ENCODE peak calls at places on chromosomes 1 and 21, in nine cellular contexts. Z is right atrium auricular region; I is cardiac muscle cell; D is A673; P is naive thymus-derived CD4-positive, alpha-beta T cell; X is trophoblast cell; E is neural progenitor cell; R is upper lobe of right lung; Q is mammary epithelial cell. G is an unnamed sample.

GRCh38 chr1:149884433-149885363 is 14.7 kb upstream of the BOLA1 start:
- DNase-seq in Z (peak), I (peak), D (peak), P (peak), X (no peak), E (peak), R (no peak), Q (peak), G (no peak)

GRCh38 chr1:39508857-39509305 is 17.4 kb downstream of the BMP8A start:
- DNase-seq in Z (no peak), I (peak), D (no peak), P (no peak), X (no peak), E (no peak), R (no peak), Q (peak), G (no peak)

GRCh38 chr1:41742219-41742618 is 176.5 kb downstream of the HIVEP3 start:
- DNase-seq in Z (no peak), I (peak), D (no peak), P (no peak), X (no peak), E (no peak), R (peak), Q (no peak), G (no peak)

GRCh38 chr1:199747984-199748383 is 279.5 kb upstream of the NR5A2 start:
- DNase-seq in Z (no peak), I (peak), D (no peak), P (no peak), X (no peak), E (peak), R (no peak), Q (no peak), G (no peak)

GRCh38 chr1:234607091-234608025 is 2.6 kb downstream of the IRF2BP2 start:
- DNase-seq in Z (no peak), I (peak), D (peak), P (no peak), X (no peak), E (peak), R (peak), Q (peak), G (peak)

GRCh38 chr1:198656500-198656932 is 17.7 kb downstream of the PTPRC start:
- DNase-seq in Z (no peak), I (peak), D (no peak), P (peak), X (peak), E (no peak), R (peak), Q (peak), G (peak)

GRCh38 chr1:161885013-161885412 is 118.9 kb downstream of the ATF6 start:
- DNase-seq in Z (no peak), I (peak), D (peak), P (no peak), X (no peak), E (no peak), R (no peak), Q (peak), G (no peak)

GRCh38 chr1:1487701-1488100 is 16.1 kb downstream of the ATAD3B start:
- DNase-seq in Z (no peak), I (no peak), D (no peak), P (no peak), X (no peak), E (no peak), R (no peak), Q (no peak), G (no peak)

GRCh38 chr21:42056996-42057689 is 14.0 kb upstream of the UMODL1 start:
- DNase-seq in Z (no peak), I (peak), D (no peak), P (no peak), X (no peak), E (no peak), R (peak), Q (peak), G (no peak)

GRCh38 chr1:1873186-1873585 is 17.7 kb downstream of the GNB1 start:
- DNase-seq in Z (no peak), I (no peak), D (no peak), P (no peak), X (no peak), E (no peak), R (peak), Q (no peak), G (no peak)

GRCh38 chr1:178124115-178124514 is 30.2 kb downstream of the RASAL2 start:
- DNase-seq in Z (no peak), I (no peak), D (peak), P (no peak), X (peak), E (peak), R (no peak), Q (no peak), G (no peak)

GRCh38 chr1:178122283-178122682 is 28.4 kb downstream of the RASAL2 start:
- DNase-seq in Z (no peak), I (no peak), D (no peak), P (no peak), X (no peak), E (no peak), R (no peak), Q (no peak), G (no peak)

GRCh38 chr1:178120088-178120487 is 26.2 kb downstream of the RASAL2 start:
- DNase-seq in Z (no peak), I (no peak), D (peak), P (no peak), X (no peak), E (no peak), R (no peak), Q (no peak), G (no peak)

GRCh38 chr1:178119623-178120022 is 25.7 kb downstream of the RASAL2 start:
- DNase-seq in Z (no peak), I (no peak), D (peak), P (no peak), X (peak), E (no peak), R (no peak), Q (peak), G (no peak)

DNA sequence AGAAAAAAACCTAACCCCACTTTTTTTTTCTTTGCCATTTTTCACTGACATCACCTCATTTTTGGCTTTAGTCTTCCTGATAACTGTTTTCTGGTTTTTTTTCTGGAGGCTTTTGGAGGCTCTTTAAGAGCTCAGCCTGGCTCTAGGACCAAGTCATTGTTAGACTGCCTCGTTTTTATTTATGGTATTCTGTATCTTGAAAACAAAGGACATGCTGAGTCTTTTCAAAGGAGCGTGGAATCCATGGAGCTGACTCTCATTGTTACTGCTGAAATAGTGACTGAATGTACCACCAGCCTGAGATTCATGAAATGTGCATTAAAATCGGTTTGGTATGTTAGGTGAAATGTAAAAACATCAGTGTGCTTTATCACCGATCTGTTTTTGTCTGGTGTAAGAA is 28.0 kb downstream of the RASAL2 start:
- DNase-seq in Z (no peak), I (no peak), D (no peak), P (no peak), X (no peak), E (peak), R (no peak), Q (no peak), G (no peak)
- H3K27ac ChIP-seq in Z (no peak), I (no peak), D (no peak), P (no peak), X (no peak), E (no peak), R (no peak), Q (peak), G (no peak)

DNA sequence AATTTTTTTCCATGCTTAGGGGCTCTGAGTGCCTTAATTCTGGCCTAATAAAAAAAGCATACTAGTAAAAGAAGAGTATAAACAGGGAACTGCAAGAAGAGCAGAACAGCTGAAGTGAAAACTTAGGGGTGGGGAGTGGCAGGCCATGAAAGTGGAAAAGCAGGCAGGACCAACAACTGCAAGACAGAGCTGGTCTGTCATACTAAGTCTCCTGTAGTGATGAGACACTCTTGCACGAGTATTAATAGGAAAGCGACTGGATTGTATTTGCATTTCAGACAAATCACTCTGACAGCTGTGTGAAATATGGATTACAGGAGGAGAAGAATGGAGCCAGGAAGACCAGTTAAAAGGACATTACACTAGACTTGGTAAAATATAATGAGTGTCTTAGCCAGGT is 449.9 kb downstream of the NUF2 start:
- DNase-seq in Z (no peak), I (no peak), D (no peak), P (no peak), X (no peak), E (no peak), R (no peak), Q (no peak), G (no peak)
- H3K27ac ChIP-seq in Z (no peak), I (no peak), D (no peak), P (no peak), X (no peak), E (no peak), R (no peak), Q (no peak), G (no peak)

DNA sequence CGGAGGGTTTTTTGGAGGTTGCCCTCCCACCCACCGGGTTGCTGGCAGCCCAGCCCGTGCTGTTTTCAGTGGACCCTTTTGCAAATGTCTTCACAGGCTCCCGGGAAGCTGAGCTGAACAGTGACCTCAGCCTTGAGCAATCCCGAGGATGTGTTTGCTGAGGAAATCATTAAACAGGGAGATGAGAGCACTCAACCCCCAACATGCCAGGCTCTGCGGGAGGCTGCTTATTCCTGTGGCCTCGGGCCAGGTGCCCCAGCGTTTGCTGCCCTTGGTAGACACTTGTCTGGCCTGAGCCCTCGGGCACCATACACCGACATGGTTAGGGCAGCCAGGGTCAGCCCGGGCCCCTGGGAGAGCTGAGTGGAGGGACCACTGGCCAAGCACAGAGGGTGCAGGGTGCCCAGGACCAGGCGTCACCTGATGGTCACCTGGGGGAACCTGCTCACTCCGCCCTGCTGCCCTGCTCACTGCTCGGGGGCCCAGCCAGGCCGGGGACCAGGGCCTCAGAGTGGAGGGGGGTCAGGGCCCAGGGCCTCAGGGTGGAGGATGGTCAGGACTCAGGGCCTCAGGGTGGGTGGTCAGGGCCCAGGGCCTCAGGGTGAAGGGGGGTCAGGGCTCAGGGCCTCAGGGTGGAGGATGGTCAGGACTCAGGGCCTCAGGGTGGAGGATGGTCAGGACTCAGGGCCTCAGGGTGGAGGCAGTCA is 42.5 kb upstream of the POFUT2 start:
- DNase-seq in Z (no peak), I (peak), D (peak), P (no peak), X (no peak), E (no peak), R (peak), Q (peak), G (no peak)
- H3K27ac ChIP-seq in Z (no peak), I (peak), D (no peak), P (no peak), X (peak), E (no peak), R (peak), Q (no peak), G (no peak)

GRCh38 chr21:26844258-26845065 is 747 bp downstream of the ADAMTS1 start:
- DNase-seq in Z (no peak), I (peak), D (peak), P (peak), X (no peak), E (peak), R (peak), Q (peak), G (no peak)
- H3K27ac ChIP-seq in Z (peak), I (peak), D (peak), P (no peak), X (peak), E (no peak), R (peak), Q (peak), G (no peak)

DNA sequence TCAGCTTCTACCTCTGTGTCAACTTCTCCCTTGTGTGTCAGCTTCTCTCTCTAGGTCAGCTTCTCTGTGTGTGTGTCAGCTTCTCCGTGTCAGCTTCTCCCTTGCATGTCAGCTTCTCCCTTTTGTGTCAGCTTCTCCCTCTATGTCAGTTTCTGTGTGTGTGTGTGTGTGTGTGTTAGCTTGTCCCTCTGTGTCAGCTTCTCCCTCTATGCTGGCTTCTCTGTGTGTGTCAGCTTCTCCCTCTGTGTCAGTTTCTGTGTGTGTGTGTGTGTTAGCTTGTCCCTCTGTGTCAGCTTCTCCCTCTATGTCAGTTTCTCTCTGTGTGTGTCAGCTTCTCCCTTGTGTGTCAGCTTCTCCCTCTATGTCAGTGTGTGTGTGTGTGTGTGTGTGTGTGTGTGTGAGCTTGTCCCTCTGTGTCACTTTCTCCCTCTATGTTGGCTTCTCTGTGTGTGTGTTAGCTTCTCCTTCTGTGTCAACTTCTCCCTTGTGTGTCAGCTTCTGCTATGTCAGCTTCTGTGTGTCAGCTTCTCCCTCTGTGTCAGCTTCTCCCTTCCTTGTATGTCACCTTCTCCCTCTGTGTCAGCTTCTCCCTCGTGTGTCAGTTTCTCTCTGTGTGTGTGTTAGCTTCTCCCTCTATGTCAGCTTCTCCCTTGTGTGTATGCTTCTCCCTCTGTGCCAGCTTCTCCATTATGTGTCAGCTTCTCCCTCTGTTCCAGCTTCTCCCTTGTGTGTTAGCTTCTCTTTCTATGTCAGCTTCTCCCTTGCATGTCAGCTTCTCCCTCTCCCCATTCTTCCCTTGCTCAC is 6.3 kb upstream of the UBXN10 start:
- DNase-seq in Z (no peak), I (no peak), D (no peak), P (no peak), X (no peak), E (no peak), R (no peak), Q (no peak), G (no peak)
- H3K27ac ChIP-seq in Z (no peak), I (no peak), D (no peak), P (no peak), X (no peak), E (no peak), R (no peak), Q (no peak), G (no peak)

GRCh38 chr1:219326843-219327242 is 153.2 kb downstream of the LYPLAL1 start:
- DNase-seq in Z (no peak), I (no peak), D (no peak), P (no peak), X (no peak), E (no peak), R (no peak), Q (no peak), G (no peak)

GRCh38 chr1:219331424-219331823 is 157.7 kb downstream of the LYPLAL1 start:
- DNase-seq in Z (no peak), I (no peak), D (no peak), P (no peak), X (no peak), E (no peak), R (no peak), Q (no peak), G (no peak)

GRCh38 chr1:219330669-219331068 is 157.0 kb downstream of the LYPLAL1 start:
- DNase-seq in Z (no peak), I (no peak), D (no peak), P (no peak), X (no peak), E (no peak), R (no peak), Q (no peak), G (no peak)

GRCh38 chr1:219333626-219334025 is 159.9 kb downstream of the LYPLAL1 start:
- DNase-seq in Z (no peak), I (no peak), D (no peak), P (no peak), X (no peak), E (no peak), R (no peak), Q (no peak), G (no peak)

DNA sequence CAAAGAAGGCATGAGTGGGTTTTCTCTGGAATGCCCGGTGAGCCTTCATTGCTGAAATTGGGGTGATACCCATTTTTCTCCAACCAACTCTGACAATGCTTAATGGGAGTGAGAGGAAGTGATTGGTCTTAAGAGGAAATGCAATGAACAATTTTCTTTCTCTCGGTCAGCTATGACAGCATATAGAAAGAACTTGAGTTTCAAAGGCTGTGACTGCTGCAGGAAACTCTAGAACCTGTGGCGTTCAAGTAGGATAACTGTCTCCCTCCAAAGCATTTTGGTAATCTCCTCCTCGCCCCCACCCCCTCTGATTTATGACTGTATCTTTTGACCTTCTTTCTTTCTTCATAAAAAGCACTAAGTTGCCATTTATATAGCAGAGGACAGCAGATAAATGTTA is 155.9 kb downstream of the LYPLAL1 start:
- DNase-seq in Z (no peak), I (peak), D (peak), P (no peak), X (no peak), E (no peak), R (no peak), Q (no peak), G (no peak)
- H3K27ac ChIP-seq in Z (no peak), I (no peak), D (no peak), P (no peak), X (no peak), E (no peak), R (no peak), Q (no peak), G (no peak)